ENCODE peak calls at places on chromosomes 5 and 9, in six cellular contexts. U is Peyer's patch, Z is endodermal cell, Q is upper lobe of right lung, K is lower lobe of right lung, B is heart left ventricle. G is an unnamed sample. For H3K9me3 and H3K4me1, the result is how much of the 10 kb centered on the place peaks cover.

GRCh38 chr5:42495908-42496307 is 72.7 kb downstream of the GHR start:
- DNase-seq in Q (no peak), K (no peak), Z (no peak), U (no peak), B (no peak), G (no peak)

GRCh38 chr5:66724336-66724735 is 128.1 kb downstream of the MAST4 start:
- DNase-seq in Z (no peak), Q (no peak), B (no peak), K (no peak), U (no peak), G (no peak)

GRCh38 chr5:140295414-140295813 is 7.5 kb downstream of the PFDN1 start:
- DNase-seq in U (no peak), K (no peak), B (peak), Z (no peak), Q (no peak), G (peak)

GRCh38 chr5:14270212-14270702 is 127.1 kb downstream of the TRIO start:
- DNase-seq in Z (peak), B (peak), Q (no peak), K (no peak), U (no peak), G (peak)

GRCh38 chr5:20606006-20606405 is 618.0 kb upstream of the CDH18 start:
- DNase-seq in Z (no peak), B (no peak), K (no peak), Q (no peak), U (no peak), G (no peak)

GRCh38 chr5:139955616-139956283 is 87.3 kb downstream of the NRG2 start:
- DNase-seq in U (no peak), B (no peak), Q (peak), K (no peak), Z (peak), G (no peak)

GRCh38 chr5:83827111-83827541 is 106.5 kb upstream of the HAPLN1 start:
- DNase-seq in K (no peak), B (no peak), Z (no peak), U (no peak), Q (no peak), G (no peak)

GRCh38 chr9:88819471-88819870 is 171.8 kb upstream of the S1PR3 start:
- DNase-seq in U (no peak), B (no peak), Q (no peak), K (no peak), Z (no peak), G (no peak)

GRCh38 chr5:36944607-36945225 is 68.1 kb downstream of the NIPBL start:
- DNase-seq in K (no peak), B (no peak), U (no peak), Q (no peak), Z (no peak), G (peak)

GRCh38 chr5:148708854-148709253 is 54.5 kb upstream of the HTR4 start:
- DNase-seq in Q (no peak), B (no peak), K (no peak), U (no peak), Z (no peak), G (no peak)

DNA sequence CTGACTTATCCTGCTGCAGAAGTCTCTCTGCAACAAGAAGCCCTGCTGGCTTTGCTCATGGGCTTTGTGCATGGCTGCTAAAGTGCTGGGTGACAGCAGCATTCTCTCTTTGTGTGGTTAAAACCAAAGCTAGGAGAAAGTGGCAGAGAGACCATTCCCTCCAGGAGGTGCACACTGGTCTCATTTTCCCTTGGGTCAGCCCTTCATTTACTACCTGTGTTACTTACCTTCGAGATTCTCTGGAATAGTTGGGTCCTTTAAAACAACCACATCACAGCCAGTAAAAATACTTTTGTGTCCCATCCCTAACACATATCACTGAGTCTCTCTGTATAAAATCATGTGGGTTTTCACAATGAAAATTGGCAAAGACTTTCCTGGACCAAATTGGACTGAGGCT is 315.5 kb downstream of the IRX1 start:
- DNase-seq in K (no peak), U (no peak), Z (no peak), B (no peak), Q (no peak), G (no peak)
- H3K9me3 ChIP-seq in K (under half), U (under half), Z (under half), B (under half), Q (under half), G (under half)

DNA sequence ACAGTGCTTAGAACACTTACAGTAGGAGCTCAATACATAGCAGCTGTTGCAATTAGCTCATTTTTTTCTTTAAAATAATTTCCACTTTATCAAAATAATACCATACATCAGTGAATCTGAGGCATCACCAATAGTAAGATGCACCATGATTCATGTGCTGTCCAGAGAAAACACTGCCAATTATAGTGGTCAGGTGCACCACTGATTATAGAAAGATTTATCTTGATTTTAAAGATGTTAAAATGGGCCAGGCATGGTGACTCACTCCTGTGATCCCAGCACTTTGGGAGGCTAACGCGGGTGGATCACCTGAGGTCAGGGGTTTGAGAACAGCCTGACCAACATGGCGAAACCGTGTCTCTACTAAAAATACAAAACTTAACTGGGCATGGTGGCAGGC is 39.4 kb downstream of the NAIF1 start:
- DNase-seq in Q (no peak), B (no peak), K (no peak), U (no peak), Z (no peak), G (no peak)
- H3K4me1 ChIP-seq in Q (under half), B (under half), K (under half), U (under half), Z (under half), G (under half)

GRCh38 chr9:135377431-135377830 is 102.2 kb upstream of the PPP1R26 start:
- DNase-seq in U (no peak), K (no peak), Z (no peak), B (no peak), Q (no peak), G (no peak)

GRCh38 chr9:135380321-135380960 is 99.1 kb upstream of the PPP1R26 start:
- DNase-seq in Q (no peak), K (no peak), U (no peak), B (no peak), Z (no peak), G (no peak)

GRCh38 chr9:135381911-135382310 is 97.7 kb upstream of the PPP1R26 start:
- DNase-seq in U (no peak), Q (no peak), B (no peak), Z (no peak), K (no peak), G (no peak)

GRCh38 chr9:135378751-135379150 is 100.8 kb upstream of the PPP1R26 start:
- DNase-seq in K (no peak), B (no peak), Q (no peak), U (no peak), Z (no peak), G (no peak)

GRCh38 chr9:135379540-135380267 is 99.9 kb upstream of the PPP1R26 start:
- DNase-seq in U (no peak), Z (no peak), B (no peak), Q (no peak), K (no peak), G (no peak)
- H3K9me3 ChIP-seq in U (under half), Z (under half), B (under half), Q (under half), K (under half), G (under half)

GRCh38 chr5:151106073-151106472 is 25.2 kb upstream of the TNIP1 start:
- DNase-seq in B (no peak), U (peak), K (no peak), Q (no peak), Z (no peak), G (no peak)
- H3K4me1 ChIP-seq in B (under half), U (under half), K (under half), Q (under half), Z (under half), G (under half)

DNA sequence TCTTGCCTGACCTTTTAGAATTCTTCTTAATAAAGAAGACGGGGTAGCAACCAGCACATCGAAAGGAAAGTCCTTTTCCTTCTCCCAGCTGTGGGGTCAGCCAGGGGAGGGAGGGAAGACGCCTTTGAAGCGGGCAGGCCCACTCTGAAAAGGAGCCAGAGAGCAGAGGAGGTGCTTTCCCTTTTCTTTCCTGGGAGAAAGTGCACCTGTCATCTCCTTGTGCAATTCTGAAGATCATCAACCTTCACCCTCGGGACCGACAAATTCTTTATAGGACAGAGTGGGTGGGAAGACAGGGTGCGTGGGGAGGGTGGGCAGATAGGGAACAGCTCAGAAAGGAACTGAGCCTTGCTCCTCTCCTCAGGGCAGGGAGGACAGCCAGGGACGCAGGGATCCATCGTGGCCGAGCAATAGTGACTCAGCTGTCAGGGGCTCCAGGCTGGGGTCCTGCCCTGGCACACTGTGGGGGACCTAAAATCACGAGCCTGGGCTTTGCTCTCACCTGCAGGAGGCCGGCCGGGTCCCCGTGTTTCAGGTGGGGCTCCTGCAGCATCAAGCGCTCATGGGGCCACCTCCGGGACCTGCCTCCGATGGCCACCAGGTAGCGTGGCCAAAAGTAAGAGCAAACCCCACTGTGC is 141.0 kb downstream of the OLFM1 start:
- DNase-seq in K (peak), U (peak), B (no peak), Z (peak), Q (peak), G (no peak)
- H3K9me3 ChIP-seq in K (under half), U (under half), B (under half), Z (under half), Q (under half), G (under half)

GRCh38 chr9:93580654-93581380 is 4.4 kb downstream of the PHF2 start:
- DNase-seq in B (no peak), Q (no peak), K (peak), U (peak), Z (peak), G (no peak)
- H3K4me1 ChIP-seq in B (under half), Q (half or more), K (half or more), U (under half), Z (under half), G (under half)

DNA sequence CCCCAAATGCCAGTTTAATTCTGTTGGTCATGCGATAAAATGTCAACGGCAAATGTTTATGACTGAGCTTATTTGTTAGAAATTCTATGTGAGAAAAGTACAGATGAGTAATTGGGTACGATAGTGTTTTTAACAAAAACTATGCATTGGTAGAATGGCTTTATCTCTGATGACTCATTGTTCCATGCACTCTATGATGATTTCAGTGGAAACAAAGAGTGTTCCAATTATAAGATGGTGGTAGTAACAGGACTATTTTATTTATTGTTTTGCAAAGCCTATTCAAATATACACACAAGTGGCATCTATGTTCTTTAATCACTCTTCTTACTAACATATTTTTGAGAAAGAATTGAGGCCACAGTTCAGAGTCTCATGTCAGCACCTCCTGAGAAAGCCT is 353.7 kb upstream of the IRX2 start:
- DNase-seq in U (no peak), Q (no peak), K (no peak), Z (no peak), B (no peak), G (peak)
- H3K9me3 ChIP-seq in U (under half), Q (under half), K (under half), Z (under half), B (under half), G (under half)

GRCh38 chr5:65190328-65191053 is 291.2 kb downstream of the ADAMTS6 start:
- DNase-seq in K (no peak), U (no peak), Q (no peak), B (no peak), Z (no peak), G (no peak)
- H3K4me1 ChIP-seq in K (under half), U (under half), Q (under half), B (under half), Z (under half), G (under half)

G was measured in HAP-1.